ENCODE peak calls at places on chromosome 13, in four cellular contexts. M is dermis microvascular lymphatic vessel endothelial cell, V is pulmonary artery endothelial cell, T is mucosa of gallbladder. H is an unnamed sample.

GRCh38 chr13:50646070-50646469 is 197.4 kb downstream of the DLEU7 start:
- DNase-seq in T (no peak), V (no peak), M (no peak), H (no peak)

GRCh38 chr13:23344923-23345322 is 88.6 kb downstream of the SACS start:
- DNase-seq in V (no peak), M (no peak), T (no peak), H (no peak)

GRCh38 chr13:24180743-24181384 is 20.3 kb downstream of the SPATA13 start:
- DNase-seq in T (no peak), V (no peak), M (no peak), H (no peak)

GRCh38 chr13:107322228-107322627 is 754.3 kb upstream of the ARGLU1 start:
- DNase-seq in M (peak), V (no peak), T (no peak), H (no peak)

GRCh38 chr13:103067751-103068563 is 1.7 kb upstream of the SLC10A2 start:
- DNase-seq in T (peak), V (no peak), M (no peak), H (no peak)

GRCh38 chr13:45464141-45464686 is 525 bp upstream of the COG3 start:
- DNase-seq in M (no peak), T (no peak), V (no peak), H (peak)

GRCh38 chr13:82330499-82330898 is 1551.8 kb downstream of the SLITRK1 start:
- DNase-seq in M (peak), V (no peak), T (no peak), H (peak)

GRCh38 chr13:94122300-94122699 is 357.2 kb downstream of the DCT start:
- DNase-seq in V (no peak), M (no peak), T (no peak), H (no peak)

GRCh38 chr13:43331676-43332075 is 308.3 kb downstream of the DNAJC15 start:
- DNase-seq in V (no peak), T (peak), M (no peak), H (no peak)

GRCh38 chr13:28121224-28121623 is 17.1 kb upstream of the PAN3 start:
- DNase-seq in T (no peak), M (no peak), V (no peak), H (no peak)

GRCh38 chr13:79404985-79405384 is 1.1 kb downstream of the RBM26 start:
- DNase-seq in V (no peak), M (peak), T (no peak), H (no peak)

GRCh38 chr13:33153421-33154381 is 131.9 kb downstream of the STARD13 start:
- DNase-seq in V (peak), T (no peak), M (peak), H (peak)

H was measured in glomerular endothelial cell.